ENCODE peak calls at places on chromosomes 16 and 17, in eight cellular contexts. L is activated T-cell treated with anti-CD3 and anti-CD28 coated beads, Interleukin-2, amount 50 U/mL, for 48 hours; D is stimulated activated CD8-positive, alpha-beta memory T cell treated with anti-CD3 and anti-CD28 coated beads, Interleukin-15, amount 100 ng/mL, for 1 hour; N is CD8-positive, alpha-beta T cell; Y is epithelial cell of proximal tubule; K is memory B cell; X is stimulated activated CD4-positive, alpha-beta T cell treated with anti-CD3 and anti-CD28 coated beads, Interleukin-1b, Interleukin-23, amount 100 ng/mL, for 24 hours; Q is GM12865. U is an unnamed sample.

GRCh38 chr17:47687748-47688147 is 6.2 kb upstream of the TBKBP1 start:
- DNase-seq in D (no peak), K (no peak), Q (no peak), N (no peak), L (no peak), Y (no peak), X (no peak), U (peak)

GRCh38 chr17:7478276-7479138 is 924 bp downstream of the ZBTB4 start:
- DNase-seq in D (peak), Q (peak), X (peak), N (peak), Y (no peak), K (peak), L (peak), U (peak)

GRCh38 chr16:58284021-58284420 is 10.8 kb downstream of the PRSS54 start:
- DNase-seq in D (no peak), Y (no peak), X (no peak), N (no peak), L (no peak), Q (no peak), K (no peak), U (no peak)

GRCh38 chr17:76585048-76585648 is 512 bp downstream of the ST6GALNAC2 start:
- DNase-seq in N (no peak), L (peak), Q (no peak), X (no peak), K (no peak), Y (no peak), D (no peak), U (peak)

GRCh38 chr16:56673916-56674315 is 4.3 kb downstream of the MT1H start:
- DNase-seq in L (no peak), D (no peak), N (no peak), Q (peak), K (no peak), Y (no peak), X (no peak), U (no peak)

GRCh38 chr17:80892900-80893603 is 98.6 kb upstream of the CHMP6 start:
- DNase-seq in N (no peak), X (no peak), K (no peak), D (peak), Q (no peak), L (peak), Y (no peak), U (no peak)

GRCh38 chr17:75843577-75844529 is at the start of gene UNC13D:
- DNase-seq in K (peak), N (peak), X (no peak), Y (no peak), L (peak), Q (peak), D (no peak), U (no peak)

GRCh38 chr17:59167571-59168001 is 12.0 kb downstream of the PRR11 start:
- DNase-seq in D (no peak), X (no peak), Q (no peak), K (no peak), L (no peak), N (no peak), Y (no peak), U (no peak)

GRCh38 chr17:39606434-39607056 is 1.2 kb downstream of the NEUROD2 start:
- DNase-seq in Q (no peak), N (no peak), X (no peak), Y (no peak), K (no peak), D (no peak), L (no peak), U (peak)

GRCh38 chr16:85882181-85882810 is 16.7 kb upstream of the IRF8 start:
- DNase-seq in L (peak), D (no peak), Y (no peak), X (no peak), Q (peak), K (no peak), N (no peak), U (no peak)

U was measured in D341Med.